ENCODE peak calls at places on chromosome 21, in nine cellular contexts. One of them, this sample, is unnamed.

GRCh38 chr21:38293765-38294164 is 37.0 kb downstream of the KCNJ15 start:
- DNase-seq in Caki2: no peak
- DNase-seq in astrocyte of the cerebellum: no peak
- DNase-seq in T-helper 2 cell: no peak
- DNase-seq in cardiac septum: no peak
- DNase-seq in EH: no peak
- DNase-seq in keratinocyte: no peak
- DNase-seq in bronchial epithelial cell: no peak
- DNase-seq in nucleus accumbens: no peak
- DNase-seq in this sample: no peak

GRCh38 chr21:15241997-15242767 is 177.4 kb upstream of the NRIP1 start:
- DNase-seq in Caki2: no peak
- DNase-seq in astrocyte of the cerebellum: no peak
- DNase-seq in T-helper 2 cell: no peak
- DNase-seq in cardiac septum: no peak
- DNase-seq in EH: no peak
- DNase-seq in keratinocyte: no peak
- DNase-seq in bronchial epithelial cell: peak
- DNase-seq in nucleus accumbens: no peak
- DNase-seq in this sample: peak

GRCh38 chr21:41369915-41370839 is 8.3 kb downstream of the MX2 start:
- DNase-seq in Caki2: no peak
- DNase-seq in astrocyte of the cerebellum: no peak
- DNase-seq in T-helper 2 cell: no peak
- DNase-seq in cardiac septum: peak
- DNase-seq in EH: no peak
- DNase-seq in keratinocyte: no peak
- DNase-seq in bronchial epithelial cell: no peak
- DNase-seq in nucleus accumbens: no peak
- DNase-seq in this sample: no peak

GRCh38 chr21:46518983-46519583 is 60.4 kb downstream of the DIP2A start:
- DNase-seq in Caki2: peak
- DNase-seq in astrocyte of the cerebellum: no peak
- DNase-seq in T-helper 2 cell: no peak
- DNase-seq in cardiac septum: no peak
- DNase-seq in EH: peak
- DNase-seq in keratinocyte: no peak
- DNase-seq in bronchial epithelial cell: no peak
- DNase-seq in nucleus accumbens: no peak
- DNase-seq in this sample: no peak

GRCh38 chr21:17738171-17738953 is 80.8 kb downstream of the C21orf91 start:
- DNase-seq in Caki2: no peak
- DNase-seq in astrocyte of the cerebellum: no peak
- DNase-seq in T-helper 2 cell: no peak
- DNase-seq in cardiac septum: no peak
- DNase-seq in EH: no peak
- DNase-seq in keratinocyte: no peak
- DNase-seq in bronchial epithelial cell: no peak
- DNase-seq in nucleus accumbens: no peak
- DNase-seq in this sample: no peak

GRCh38 chr21:27269646-27270045 is 302.8 kb upstream of the ADAMTS5 start:
- DNase-seq in Caki2: peak
- DNase-seq in astrocyte of the cerebellum: peak
- DNase-seq in T-helper 2 cell: no peak
- DNase-seq in cardiac septum: no peak
- DNase-seq in EH: peak
- DNase-seq in keratinocyte: peak
- DNase-seq in bronchial epithelial cell: peak
- DNase-seq in nucleus accumbens: no peak
- DNase-seq in this sample: peak

GRCh38 chr21:34835526-34835925 is 166.7 kb downstream of the CLIC6 start:
- DNase-seq in Caki2: no peak
- DNase-seq in astrocyte of the cerebellum: no peak
- DNase-seq in T-helper 2 cell: no peak
- DNase-seq in cardiac septum: no peak
- DNase-seq in EH: peak
- DNase-seq in keratinocyte: no peak
- DNase-seq in bronchial epithelial cell: no peak
- DNase-seq in nucleus accumbens: no peak
- DNase-seq in this sample: no peak

GRCh38 chr21:46509760-46510159 is 51.1 kb downstream of the DIP2A start:
- DNase-seq in Caki2: no peak
- DNase-seq in astrocyte of the cerebellum: no peak
- DNase-seq in T-helper 2 cell: no peak
- DNase-seq in cardiac septum: no peak
- DNase-seq in EH: no peak
- DNase-seq in keratinocyte: no peak
- DNase-seq in bronchial epithelial cell: peak
- DNase-seq in nucleus accumbens: no peak
- DNase-seq in this sample: peak

GRCh38 chr21:34935868-34936267 is 113.2 kb downstream of the RUNX1 start:
- DNase-seq in Caki2: no peak
- DNase-seq in astrocyte of the cerebellum: no peak
- DNase-seq in T-helper 2 cell: no peak
- DNase-seq in cardiac septum: no peak
- DNase-seq in EH: peak
- DNase-seq in keratinocyte: no peak
- DNase-seq in bronchial epithelial cell: no peak
- DNase-seq in nucleus accumbens: no peak
- DNase-seq in this sample: no peak

GRCh38 chr21:38645282-38645681 is 147.0 kb upstream of the ERG start:
- DNase-seq in Caki2: no peak
- DNase-seq in astrocyte of the cerebellum: peak
- DNase-seq in T-helper 2 cell: no peak
- DNase-seq in cardiac septum: no peak
- DNase-seq in EH: peak
- DNase-seq in keratinocyte: peak
- DNase-seq in bronchial epithelial cell: peak
- DNase-seq in nucleus accumbens: no peak
- DNase-seq in this sample: peak

GRCh38 chr21:38386967-38387366 is 111.3 kb downstream of the ERG start:
- DNase-seq in Caki2: no peak
- DNase-seq in astrocyte of the cerebellum: no peak
- DNase-seq in T-helper 2 cell: no peak
- DNase-seq in cardiac septum: peak
- DNase-seq in EH: peak
- DNase-seq in keratinocyte: no peak
- DNase-seq in bronchial epithelial cell: peak
- DNase-seq in nucleus accumbens: no peak
- DNase-seq in this sample: peak

GRCh38 chr21:33939224-33939623 is 23.6 kb upstream of the ATP5PO start:
- DNase-seq in Caki2: no peak
- DNase-seq in astrocyte of the cerebellum: no peak
- DNase-seq in T-helper 2 cell: no peak
- DNase-seq in cardiac septum: no peak
- DNase-seq in EH: no peak
- DNase-seq in keratinocyte: no peak
- DNase-seq in bronchial epithelial cell: no peak
- DNase-seq in nucleus accumbens: no peak
- DNase-seq in this sample: no peak

GRCh38 chr21:44706706-44707615 is 4.4 kb downstream of the TSPEAR start:
- DNase-seq in Caki2: no peak
- DNase-seq in astrocyte of the cerebellum: no peak
- DNase-seq in T-helper 2 cell: no peak
- DNase-seq in cardiac septum: peak
- DNase-seq in EH: no peak
- DNase-seq in keratinocyte: no peak
- DNase-seq in bronchial epithelial cell: no peak
- DNase-seq in nucleus accumbens: no peak
- DNase-seq in this sample: no peak

GRCh38 chr21:45434645-45435217 is 29.8 kb downstream of the COL18A1 start:
- DNase-seq in Caki2: no peak
- DNase-seq in astrocyte of the cerebellum: no peak
- DNase-seq in T-helper 2 cell: no peak
- DNase-seq in cardiac septum: no peak
- DNase-seq in EH: no peak
- DNase-seq in keratinocyte: no peak
- DNase-seq in bronchial epithelial cell: no peak
- DNase-seq in nucleus accumbens: no peak
- DNase-seq in this sample: no peak

GRCh38 chr21:34576043-34576466 is 38.9 kb downstream of the RCAN1 start:
- DNase-seq in Caki2: no peak
- DNase-seq in astrocyte of the cerebellum: no peak
- DNase-seq in T-helper 2 cell: no peak
- DNase-seq in cardiac septum: no peak
- DNase-seq in EH: peak
- DNase-seq in keratinocyte: no peak
- DNase-seq in bronchial epithelial cell: peak
- DNase-seq in nucleus accumbens: no peak
- DNase-seq in this sample: peak

GRCh38 chr21:44784810-44785209 is 16.8 kb downstream of the UBE2G2 start:
- DNase-seq in Caki2: no peak
- DNase-seq in astrocyte of the cerebellum: no peak
- DNase-seq in T-helper 2 cell: no peak
- DNase-seq in cardiac septum: no peak
- DNase-seq in EH: no peak
- DNase-seq in keratinocyte: no peak
- DNase-seq in bronchial epithelial cell: no peak
- DNase-seq in nucleus accumbens: no peak
- DNase-seq in this sample: no peak

GRCh38 chr21:34017127-34017961 is 56.0 kb upstream of the MRPS6 start:
- DNase-seq in Caki2: no peak
- DNase-seq in astrocyte of the cerebellum: peak
- DNase-seq in T-helper 2 cell: no peak
- DNase-seq in cardiac septum: no peak
- DNase-seq in EH: peak
- DNase-seq in keratinocyte: no peak
- DNase-seq in bronchial epithelial cell: no peak
- DNase-seq in nucleus accumbens: no peak
- DNase-seq in this sample: no peak

GRCh38 chr21:38175321-38175720 is 81.5 kb upstream of the KCNJ15 start:
- DNase-seq in Caki2: no peak
- DNase-seq in astrocyte of the cerebellum: no peak
- DNase-seq in T-helper 2 cell: no peak
- DNase-seq in cardiac septum: no peak
- DNase-seq in EH: no peak
- DNase-seq in keratinocyte: no peak
- DNase-seq in bronchial epithelial cell: peak
- DNase-seq in nucleus accumbens: no peak
- DNase-seq in this sample: no peak

GRCh38 chr21:40658237-40658636 is 188.7 kb downstream of the DSCAM start:
- DNase-seq in Caki2: peak
- DNase-seq in astrocyte of the cerebellum: no peak
- DNase-seq in T-helper 2 cell: no peak
- DNase-seq in cardiac septum: no peak
- DNase-seq in EH: no peak
- DNase-seq in keratinocyte: no peak
- DNase-seq in bronchial epithelial cell: no peak
- DNase-seq in nucleus accumbens: no peak
- DNase-seq in this sample: no peak

GRCh38 chr21:46127239-46128105 is 27.9 kb downstream of the FTCD start:
- DNase-seq in Caki2: no peak
- DNase-seq in astrocyte of the cerebellum: no peak
- DNase-seq in T-helper 2 cell: no peak
- DNase-seq in cardiac septum: no peak
- DNase-seq in EH: no peak
- DNase-seq in keratinocyte: no peak
- DNase-seq in bronchial epithelial cell: no peak
- DNase-seq in nucleus accumbens: no peak
- DNase-seq in this sample: no peak

GRCh38 chr21:42056468-42056867 is 14.6 kb upstream of the UMODL1 start:
- DNase-seq in Caki2: no peak
- DNase-seq in astrocyte of the cerebellum: no peak
- DNase-seq in T-helper 2 cell: no peak
- DNase-seq in cardiac septum: no peak
- DNase-seq in EH: no peak
- DNase-seq in keratinocyte: no peak
- DNase-seq in bronchial epithelial cell: no peak
- DNase-seq in nucleus accumbens: no peak
- DNase-seq in this sample: no peak

GRCh38 chr21:35324372-35325220 is 275.5 kb upstream of the RUNX1 start:
- DNase-seq in Caki2: no peak
- DNase-seq in astrocyte of the cerebellum: peak
- DNase-seq in T-helper 2 cell: no peak
- DNase-seq in cardiac septum: no peak
- DNase-seq in EH: peak
- DNase-seq in keratinocyte: no peak
- DNase-seq in bronchial epithelial cell: peak
- DNase-seq in nucleus accumbens: no peak
- DNase-seq in this sample: peak

GRCh38 chr21:36676039-36676950 is 22.6 kb upstream of the SIM2 start:
- DNase-seq in Caki2: no peak
- DNase-seq in astrocyte of the cerebellum: no peak
- DNase-seq in T-helper 2 cell: no peak
- DNase-seq in cardiac septum: no peak
- DNase-seq in EH: no peak
- DNase-seq in keratinocyte: no peak
- DNase-seq in bronchial epithelial cell: no peak
- DNase-seq in nucleus accumbens: no peak
- DNase-seq in this sample: no peak

GRCh38 chr21:45874716-45875415 is 106.7 kb upstream of the COL6A1 start:
- DNase-seq in Caki2: no peak
- DNase-seq in astrocyte of the cerebellum: peak
- DNase-seq in T-helper 2 cell: no peak
- DNase-seq in cardiac septum: peak
- DNase-seq in EH: peak
- DNase-seq in keratinocyte: peak
- DNase-seq in bronchial epithelial cell: peak
- DNase-seq in nucleus accumbens: no peak
- DNase-seq in this sample: no peak

GRCh38 chr21:34812510-34813265 is 143.9 kb downstream of the CLIC6 start:
- DNase-seq in Caki2: peak
- DNase-seq in astrocyte of the cerebellum: peak
- DNase-seq in T-helper 2 cell: no peak
- DNase-seq in cardiac septum: no peak
- DNase-seq in EH: peak
- DNase-seq in keratinocyte: no peak
- DNase-seq in bronchial epithelial cell: peak
- DNase-seq in nucleus accumbens: no peak
- DNase-seq in this sample: peak

GRCh38 chr21:41900401-41900800 is 21.3 kb upstream of the PRDM15 start:
- DNase-seq in Caki2: no peak
- DNase-seq in astrocyte of the cerebellum: no peak
- DNase-seq in T-helper 2 cell: no peak
- DNase-seq in cardiac septum: no peak
- DNase-seq in EH: no peak
- DNase-seq in keratinocyte: no peak
- DNase-seq in bronchial epithelial cell: peak
- DNase-seq in nucleus accumbens: no peak
- DNase-seq in this sample: no peak

GRCh38 chr21:35357041-35357780 is 308.1 kb upstream of the RUNX1 start:
- DNase-seq in Caki2: no peak
- DNase-seq in astrocyte of the cerebellum: no peak
- DNase-seq in T-helper 2 cell: no peak
- DNase-seq in cardiac septum: no peak
- DNase-seq in EH: peak
- DNase-seq in keratinocyte: no peak
- DNase-seq in bronchial epithelial cell: no peak
- DNase-seq in nucleus accumbens: no peak
- DNase-seq in this sample: no peak

GRCh38 chr21:26881504-26882228 is 36.5 kb upstream of the ADAMTS1 start:
- DNase-seq in Caki2: peak
- DNase-seq in astrocyte of the cerebellum: peak
- DNase-seq in T-helper 2 cell: no peak
- DNase-seq in cardiac septum: no peak
- DNase-seq in EH: peak
- DNase-seq in keratinocyte: no peak
- DNase-seq in bronchial epithelial cell: peak
- DNase-seq in nucleus accumbens: no peak
- DNase-seq in this sample: no peak

GRCh38 chr21:31173881-31174555 is 135.7 kb upstream of the KRTAP19-8 start:
- DNase-seq in Caki2: no peak
- DNase-seq in astrocyte of the cerebellum: peak
- DNase-seq in T-helper 2 cell: no peak
- DNase-seq in cardiac septum: no peak
- DNase-seq in EH: peak
- DNase-seq in keratinocyte: no peak
- DNase-seq in bronchial epithelial cell: no peak
- DNase-seq in nucleus accumbens: no peak
- DNase-seq in this sample: no peak

GRCh38 chr21:34345892-34346291 is 17.9 kb upstream of the KCNE2 start:
- DNase-seq in Caki2: no peak
- DNase-seq in astrocyte of the cerebellum: no peak
- DNase-seq in T-helper 2 cell: no peak
- DNase-seq in cardiac septum: no peak
- DNase-seq in EH: peak
- DNase-seq in keratinocyte: no peak
- DNase-seq in bronchial epithelial cell: no peak
- DNase-seq in nucleus accumbens: no peak
- DNase-seq in this sample: no peak

This sample was measured in mammary epithelial cell.